ENCODE peak calls at places on chromosomes 13 and 19, in six cellular contexts. S, O, P, Z, A and T are unnamed samples.

GRCh38 chr13:82847595-82847994 is 1034.7 kb downstream of the SLITRK1 start:
- DNase-seq in Z (no peak), A (no peak), O (no peak), S (no peak), P (no peak), T (no peak)

GRCh38 chr19:20287070-20287469 is 120.1 kb downstream of the ZNF486 start:
- DNase-seq in Z (no peak), O (no peak), S (no peak), A (no peak), P (no peak), T (no peak)

GRCh38 chr19:46387713-46388130 is 25.6 kb downstream of the CCDC8 start:
- DNase-seq in S (no peak), A (no peak), O (no peak), P (no peak), Z (no peak), T (no peak)

GRCh38 chr13:99196466-99197256 is 4.0 kb upstream of the UBAC2 start:
- DNase-seq in S (peak), P (no peak), A (no peak), Z (no peak), O (peak), T (no peak)

GRCh38 chr19:50481351-50482149 is 4.9 kb upstream of the GARIN5A start:
- DNase-seq in A (no peak), Z (no peak), P (no peak), S (no peak), O (no peak), T (no peak)

GRCh38 chr19:23972161-23972560 is 57.5 kb downstream of the ZNF726 start:
- DNase-seq in Z (no peak), S (no peak), O (no peak), P (no peak), A (no peak), T (no peak)

GRCh38 chr13:76349700-76350099 is 536.5 kb downstream of the KCTD12 start:
- DNase-seq in P (no peak), A (no peak), O (no peak), Z (peak), S (no peak), T (no peak)

GRCh38 chr19:42846597-42846996 is 32.9 kb downstream of the PSG1 start:
- DNase-seq in S (no peak), Z (peak), P (no peak), A (no peak), O (no peak), T (no peak)

GRCh38 chr13:24627090-24627714 is 53.0 kb upstream of the ATP12A start:
- DNase-seq in P (no peak), Z (no peak), O (peak), A (no peak), S (no peak), T (no peak)

GRCh38 chr13:89763011-89763410 is 1584.5 kb upstream of the MIR17HG start:
- DNase-seq in A (no peak), S (no peak), Z (no peak), P (no peak), O (no peak), T (no peak)

GRCh38 chr13:88622362-88622973 is 951.3 kb downstream of the SLITRK5 start:
- DNase-seq in O (no peak), P (no peak), A (no peak), Z (no peak), S (no peak), T (no peak)

GRCh38 chr19:17938092-17938845 is 5.5 kb downstream of the CCDC124 start:
- DNase-seq in Z (peak), A (peak), S (peak), O (peak), P (no peak), T (peak)

GRCh38 chr13:30466358-30466714 is 600 bp upstream of the HMGB1 start:
- DNase-seq in A (no peak), Z (peak), S (peak), P (no peak), O (peak), T (no peak)

GRCh38 chr13:66036024-66036614 is 1194.0 kb downstream of the PCDH9 start:
- DNase-seq in A (no peak), O (peak), S (no peak), Z (no peak), P (no peak), T (no peak)

GRCh38 chr19:48812094-48812929 is 1.5 kb upstream of the BCAT2 start:
- DNase-seq in Z (peak), A (peak), S (peak), P (peak), O (peak), T (peak)

GRCh38 chr19:3556978-3557460 is 367 bp downstream of the MFSD12 start:
- DNase-seq in A (no peak), Z (no peak), O (peak), P (no peak), S (peak), T (no peak)

GRCh38 chr19:10334340-10335148 is 1.2 kb upstream of the RAVER1 start:
- DNase-seq in S (peak), P (no peak), Z (peak), O (no peak), A (peak), T (peak)

GRCh38 chr19:16170134-16170533 is 3.2 kb downstream of the CIB3 start:
- DNase-seq in A (no peak), S (no peak), O (no peak), P (no peak), Z (no peak), T (no peak)

GRCh38 chr13:53098455-53098854 is 69.8 kb downstream of the OLFM4 start:
- DNase-seq in P (no peak), Z (no peak), A (no peak), S (no peak), O (peak), T (no peak)

GRCh38 chr13:37148501-37148900 is 43.0 kb upstream of the CSNK1A1L start:
- DNase-seq in O (no peak), Z (peak), S (no peak), P (no peak), A (no peak), T (no peak)

GRCh38 chr13:35784286-35784951 is 307.9 kb upstream of the MAB21L1 start:
- DNase-seq in Z (no peak), P (no peak), S (no peak), O (no peak), A (no peak), T (no peak)

GRCh38 chr19:56477429-56478338 is 539 bp upstream of the ZNF667 start:
- DNase-seq in A (peak), P (no peak), Z (peak), S (peak), O (peak), T (peak)

GRCh38 chr13:100298691-100299090 is 209.8 kb downstream of the PCCA start:
- DNase-seq in O (no peak), Z (no peak), P (no peak), S (no peak), A (no peak), T (no peak)

GRCh38 chr19:53112286-53112685 is 9.1 kb upstream of the ZNF160 start:
- DNase-seq in A (no peak), O (no peak), Z (peak), P (no peak), S (no peak), T (no peak)

GRCh38 chr19:56253737-56254136 is 18.8 kb upstream of the EDDM13 start:
- DNase-seq in Z (peak), A (no peak), P (peak), O (peak), S (no peak), T (no peak)

GRCh38 chr13:33312150-33312908 is 26.8 kb upstream of the STARD13 start:
- DNase-seq in O (peak), P (no peak), S (no peak), A (no peak), Z (peak), T (no peak)

GRCh38 chr13:109785141-109785891 is 1.1 kb downstream of the IRS2 start:
- DNase-seq in P (no peak), S (peak), O (peak), A (peak), Z (peak), T (no peak)